ENCODE peak calls at places on chromosome 6, in seven cellular contexts. L is H9, C is GM12878, H is neuronal stem cell, Q is A549, Y is astrocyte, N is fibroblast of lung. T is an unnamed sample.

GRCh38 chr6:89941031-89941775 is 46.9 kb downstream of the GJA10 start:
- DNase-seq in Q (no peak), L (no peak), C (no peak), Y (peak), N (peak), H (no peak), T (no peak)

GRCh38 chr6:18242062-18242851 is 22.1 kb downstream of the DEK start:
- DNase-seq in Y (peak), N (peak), L (no peak), C (no peak), Q (peak), H (no peak), T (no peak)

GRCh38 chr6:35893246-35893645 is 27.7 kb downstream of the SRPK1 start:
- DNase-seq in H (no peak), Y (peak), C (no peak), Q (no peak), L (no peak), N (peak), T (no peak)

GRCh38 chr6:44486002-44486421 is 98.5 kb downstream of the CDC5L start:
- DNase-seq in Y (peak), L (no peak), H (no peak), N (peak), C (no peak), Q (no peak), T (no peak)

GRCh38 chr6:143986463-143986862 is 21.6 kb downstream of the PLAGL1 start:
- DNase-seq in Y (no peak), C (no peak), Q (no peak), H (no peak), N (no peak), L (no peak), T (no peak)

GRCh38 chr6:14382381-14383236 is 265.0 kb downstream of the CD83 start:
- DNase-seq in C (no peak), L (no peak), Q (no peak), H (no peak), Y (no peak), N (no peak), T (peak)

GRCh38 chr6:116975600-116975999 is 98.6 kb downstream of the RFX6 start:
- DNase-seq in C (no peak), H (no peak), L (no peak), N (no peak), Q (no peak), Y (no peak), T (no peak)

GRCh38 chr6:24313477-24314141 is 44.2 kb downstream of the DCDC2 start:
- DNase-seq in Q (peak), Y (peak), N (peak), H (no peak), L (peak), C (no peak), T (no peak)

GRCh38 chr6:86087954-86088353 is 445.3 kb upstream of the SYNCRIP start:
- DNase-seq in N (no peak), C (no peak), L (no peak), H (no peak), Q (no peak), Y (no peak), T (no peak)

GRCh38 chr6:43396408-43397149 is 27.1 kb upstream of the ZNF318 start:
- DNase-seq in N (no peak), Q (no peak), Y (no peak), L (no peak), C (no peak), H (no peak), T (no peak)

GRCh38 chr6:43402819-43403218 is 24.5 kb upstream of the ABCC10 start:
- DNase-seq in H (no peak), N (no peak), Q (peak), C (no peak), L (no peak), Y (no peak), T (no peak)

GRCh38 chr6:43401730-43402129 is 25.6 kb upstream of the ABCC10 start:
- DNase-seq in Q (no peak), N (no peak), C (no peak), H (no peak), L (no peak), Y (no peak), T (no peak)

GRCh38 chr6:43395822-43396221 is 26.4 kb upstream of the ZNF318 start:
- DNase-seq in Q (no peak), L (no peak), C (no peak), N (no peak), Y (no peak), H (no peak), T (no peak)

GRCh38 chr6:43399932-43400487 is 27.3 kb upstream of the ABCC10 start:
- DNase-seq in H (no peak), L (no peak), Y (no peak), C (no peak), N (no peak), Q (no peak), T (no peak)
- H3K4me2 ChIP-seq in H (no peak), L (no peak), Y (no peak), C (no peak), N (no peak), Q (no peak), T (no peak)

DNA sequence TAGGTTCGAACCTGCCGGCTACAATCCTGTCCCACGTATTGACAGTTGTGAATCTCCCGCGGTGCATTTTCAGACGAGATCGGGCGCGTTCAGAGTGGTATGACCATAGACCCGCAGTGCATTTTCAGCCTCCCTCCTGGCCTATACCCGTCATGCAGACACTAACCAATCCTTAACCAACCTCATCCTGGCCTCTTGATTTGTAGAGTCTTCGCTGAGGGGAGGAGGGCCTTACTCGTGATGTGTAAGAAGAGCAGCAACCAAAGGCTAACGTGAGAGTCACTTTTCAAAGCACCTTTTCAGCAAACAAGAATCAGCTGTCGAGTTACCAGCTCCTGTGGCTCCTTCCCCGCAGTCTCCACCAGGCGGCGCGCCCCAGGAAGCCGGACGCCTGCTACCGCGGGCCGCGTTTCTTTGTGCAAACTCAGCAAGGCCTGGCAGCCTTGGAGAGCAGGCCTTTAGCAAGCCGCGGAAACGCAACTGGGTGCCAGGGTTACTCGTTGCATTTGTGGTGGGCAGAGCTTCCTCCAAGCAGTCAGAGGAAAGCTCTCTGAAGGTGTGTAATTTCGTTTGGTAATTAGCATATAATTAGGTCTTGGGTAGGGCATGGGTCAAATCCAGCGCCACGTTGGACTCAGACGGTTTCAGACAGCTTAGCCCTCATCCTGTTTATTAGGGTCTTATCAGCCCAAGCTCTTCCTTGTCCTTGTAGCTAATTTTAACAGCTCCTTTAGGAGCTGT is 139.8 kb downstream of the OR2B2 start:
- DNase-seq in L (peak), C (no peak), Q (peak), N (peak), H (peak), Y (peak), T (peak)
- H3K4me2 ChIP-seq in L (peak), C (peak), Q (peak), N (peak), H (peak), Y (peak), T (peak)

GRCh38 chr6:33294086-33294823 is 4.5 kb downstream of the RGL2 start:
- DNase-seq in Q (no peak), C (no peak), L (no peak), Y (no peak), N (no peak), H (no peak), T (no peak)

GRCh38 chr6:33297406-33297955 is 1.3 kb downstream of the RGL2 start:
- DNase-seq in Q (no peak), N (no peak), L (peak), C (no peak), Y (no peak), H (no peak), T (no peak)

GRCh38 chr6:33297956-33298772 is 578 bp downstream of the RGL2 start:
- DNase-seq in C (no peak), H (peak), Q (peak), Y (peak), L (peak), N (peak), T (peak)

GRCh38 chr6:33296797-33297405 is 1.8 kb downstream of the RGL2 start:
- DNase-seq in Y (no peak), N (no peak), H (no peak), C (no peak), Q (no peak), L (no peak), T (no peak)

DNA sequence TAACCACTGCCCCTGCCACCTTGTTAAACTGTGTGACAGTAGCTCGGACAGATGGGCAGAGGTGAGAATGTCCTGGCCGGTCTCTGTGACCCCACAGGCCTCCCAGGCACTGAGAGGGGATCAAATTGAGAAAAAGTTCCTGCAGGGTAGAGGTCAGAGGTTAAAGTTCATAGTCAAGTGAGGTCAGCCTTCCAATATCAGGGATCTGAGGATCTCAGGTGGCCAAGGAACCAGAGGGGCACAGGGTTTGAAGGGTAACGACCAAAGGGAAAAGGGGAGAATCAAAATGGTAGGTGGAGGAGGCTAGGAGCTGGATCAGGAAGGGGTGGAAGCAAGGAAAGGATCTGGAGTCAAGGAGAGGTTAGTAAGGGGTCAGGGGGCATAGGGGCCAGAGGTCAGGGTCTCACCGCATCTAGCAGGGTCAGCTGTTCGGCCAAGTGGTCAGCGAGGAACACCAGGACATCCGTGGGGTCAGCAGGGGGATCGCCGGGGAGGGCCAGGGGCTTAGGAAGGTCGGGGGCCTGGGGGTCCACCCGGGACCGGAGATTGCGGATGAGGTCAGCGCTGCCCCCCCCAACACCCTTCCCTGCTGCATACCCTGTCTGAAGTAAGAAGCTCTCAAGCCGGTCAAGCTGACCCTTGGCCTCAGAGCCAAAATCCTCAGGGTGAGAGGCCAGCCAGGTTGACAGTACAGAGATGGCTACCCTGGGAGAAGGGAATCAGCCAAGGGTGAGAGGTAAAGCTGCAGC is 2.9 kb downstream of the RGL2 start:
- DNase-seq in N (no peak), Q (no peak), L (no peak), C (no peak), H (no peak), Y (no peak), T (no peak)
- H3K4me2 ChIP-seq in N (no peak), Q (no peak), L (no peak), C (no peak), H (no peak), Y (no peak), T (no peak)

GRCh38 chr6:105398859-105399258 is 4.0 kb downstream of the PREP start:
- DNase-seq in C (no peak), Q (no peak), H (no peak), Y (no peak), L (no peak), N (no peak), T (no peak)

GRCh38 chr6:105402090-105402980 is 547 bp downstream of the PREP start:
- DNase-seq in C (no peak), Y (peak), H (peak), N (peak), L (peak), Q (peak), T (peak)

GRCh38 chr6:105401247-105402089 is 1.4 kb downstream of the PREP start:
- DNase-seq in C (no peak), H (no peak), L (no peak), N (peak), Y (peak), Q (no peak), T (no peak)

GRCh38 chr6:105397987-105398386 is 4.9 kb downstream of the PREP start:
- DNase-seq in N (no peak), H (peak), Y (no peak), C (no peak), L (no peak), Q (no peak), T (no peak)

GRCh38 chr6:105400501-105400900 is 2.4 kb downstream of the PREP start:
- DNase-seq in L (no peak), Y (no peak), C (no peak), Q (no peak), H (no peak), N (no peak), T (no peak)
- H3K4me2 ChIP-seq in L (no peak), Y (no peak), C (peak), Q (peak), H (no peak), N (no peak), T (no peak)

GRCh38 chr6:21773199-21773974 is 179.8 kb downstream of the SOX4 start:
- DNase-seq in N (no peak), C (no peak), Y (no peak), Q (no peak), H (no peak), L (no peak), T (no peak)
- H3K4me2 ChIP-seq in N (no peak), C (no peak), Y (no peak), Q (no peak), H (no peak), L (no peak), T (no peak)